ENCODE peak calls at places on chromosomes 11 and 22, in ten cellular contexts. One of them, this sample, is unnamed.
A peak's percentile ranks its signal among the peaks of the same experiment; 100 is the strongest.

GRCh38 chr11:35387341-35387982 is 31.9 kb downstream of the SLC1A2 start:
- DNase-seq in OCI-LY7: no peak
- DNase-seq in neural crest cell: no peak
- DNase-seq in LHCN-M2: peak; percentile 39
- DNase-seq in activated T-cell treated with anti-CD3 and anti-CD28 coated beads, Interleukin-2, amount 50 U/mL, for 4 hours: no peak
- DNase-seq in KBM-7: no peak
- DNase-seq in KG1: peak; percentile 12
- DNase-seq in NCI-H446 treated with DMSO at 0.1 percent for 48 hours: no peak
- DNase-seq in nephron progenitor cell: no peak
- DNase-seq in head of caudate nucleus: no peak
- DNase-seq in this sample: no peak

GRCh38 chr11:118930152-118930712 is 4.5 kb upstream of the BCL9L start:
- DNase-seq in OCI-LY7: peak; percentile 89
- DNase-seq in neural crest cell: peak; percentile 82
- DNase-seq in LHCN-M2: peak; percentile 62
- DNase-seq in activated T-cell treated with anti-CD3 and anti-CD28 coated beads, Interleukin-2, amount 50 U/mL, for 4 hours: peak; percentile 86
- DNase-seq in KBM-7: peak; percentile 92
- DNase-seq in KG1: peak; percentile 95
- DNase-seq in NCI-H446 treated with DMSO at 0.1 percent for 48 hours: peak; percentile 35
- DNase-seq in nephron progenitor cell: peak; percentile 89
- DNase-seq in head of caudate nucleus: peak; percentile 82
- DNase-seq in this sample: peak; percentile 97

GRCh38 chr22:23913306-23913660 is 19.1 kb downstream of the MIF start:
- DNase-seq in OCI-LY7: peak; percentile 80
- DNase-seq in neural crest cell: no peak
- DNase-seq in LHCN-M2: peak; percentile 48
- DNase-seq in activated T-cell treated with anti-CD3 and anti-CD28 coated beads, Interleukin-2, amount 50 U/mL, for 4 hours: no peak
- DNase-seq in KBM-7: no peak
- DNase-seq in KG1: no peak
- DNase-seq in NCI-H446 treated with DMSO at 0.1 percent for 48 hours: no peak
- DNase-seq in nephron progenitor cell: no peak
- DNase-seq in head of caudate nucleus: no peak
- DNase-seq in this sample: no peak

GRCh38 chr11:67289651-67290479 is 762 bp downstream of the ANKRD13D start:
- DNase-seq in OCI-LY7: no peak
- DNase-seq in neural crest cell: no peak
- DNase-seq in LHCN-M2: no peak
- DNase-seq in activated T-cell treated with anti-CD3 and anti-CD28 coated beads, Interleukin-2, amount 50 U/mL, for 4 hours: no peak
- DNase-seq in KBM-7: no peak
- DNase-seq in KG1: no peak
- DNase-seq in NCI-H446 treated with DMSO at 0.1 percent for 48 hours: no peak
- DNase-seq in nephron progenitor cell: no peak
- DNase-seq in head of caudate nucleus: no peak
- DNase-seq in this sample: no peak

GRCh38 chr22:41369089-41369745 is 12.5 kb upstream of the TEF start:
- DNase-seq in OCI-LY7: no peak
- DNase-seq in neural crest cell: no peak
- DNase-seq in LHCN-M2: no peak
- DNase-seq in activated T-cell treated with anti-CD3 and anti-CD28 coated beads, Interleukin-2, amount 50 U/mL, for 4 hours: no peak
- DNase-seq in KBM-7: no peak
- DNase-seq in KG1: no peak
- DNase-seq in NCI-H446 treated with DMSO at 0.1 percent for 48 hours: no peak
- DNase-seq in nephron progenitor cell: no peak
- DNase-seq in head of caudate nucleus: peak; percentile 58
- DNase-seq in this sample: peak; percentile 66

GRCh38 chr22:46862418-46863324 is 100.2 kb downstream of the TBC1D22A start:
- DNase-seq in OCI-LY7: no peak
- DNase-seq in neural crest cell: no peak
- DNase-seq in LHCN-M2: no peak
- DNase-seq in activated T-cell treated with anti-CD3 and anti-CD28 coated beads, Interleukin-2, amount 50 U/mL, for 4 hours: no peak
- DNase-seq in KBM-7: no peak
- DNase-seq in KG1: no peak
- DNase-seq in NCI-H446 treated with DMSO at 0.1 percent for 48 hours: no peak
- DNase-seq in nephron progenitor cell: no peak
- DNase-seq in head of caudate nucleus: no peak
- DNase-seq in this sample: no peak

GRCh38 chr11:69064394-69064957 is 15.7 kb downstream of the TPCN2 start:
- DNase-seq in OCI-LY7: no peak
- DNase-seq in neural crest cell: no peak
- DNase-seq in LHCN-M2: no peak
- DNase-seq in activated T-cell treated with anti-CD3 and anti-CD28 coated beads, Interleukin-2, amount 50 U/mL, for 4 hours: no peak
- DNase-seq in KBM-7: no peak
- DNase-seq in KG1: no peak
- DNase-seq in NCI-H446 treated with DMSO at 0.1 percent for 48 hours: no peak
- DNase-seq in nephron progenitor cell: no peak
- DNase-seq in head of caudate nucleus: no peak
- DNase-seq in this sample: no peak

GRCh38 chr11:92152245-92152644 is 72.4 kb upstream of the FAT3 start:
- DNase-seq in OCI-LY7: no peak
- DNase-seq in neural crest cell: no peak
- DNase-seq in LHCN-M2: no peak
- DNase-seq in activated T-cell treated with anti-CD3 and anti-CD28 coated beads, Interleukin-2, amount 50 U/mL, for 4 hours: no peak
- DNase-seq in KBM-7: no peak
- DNase-seq in KG1: no peak
- DNase-seq in NCI-H446 treated with DMSO at 0.1 percent for 48 hours: peak; percentile 43
- DNase-seq in nephron progenitor cell: no peak
- DNase-seq in head of caudate nucleus: no peak
- DNase-seq in this sample: no peak

GRCh38 chr22:35098921-35099320 is 33.0 kb downstream of the ISX start:
- DNase-seq in OCI-LY7: no peak
- DNase-seq in neural crest cell: no peak
- DNase-seq in LHCN-M2: no peak
- DNase-seq in activated T-cell treated with anti-CD3 and anti-CD28 coated beads, Interleukin-2, amount 50 U/mL, for 4 hours: no peak
- DNase-seq in KBM-7: no peak
- DNase-seq in KG1: no peak
- DNase-seq in NCI-H446 treated with DMSO at 0.1 percent for 48 hours: no peak
- DNase-seq in nephron progenitor cell: no peak
- DNase-seq in head of caudate nucleus: no peak
- DNase-seq in this sample: no peak

GRCh38 chr22:21707677-21708076 is 27.9 kb downstream of the YPEL1 start:
- DNase-seq in OCI-LY7: peak; percentile 74
- DNase-seq in neural crest cell: no peak
- DNase-seq in LHCN-M2: peak; percentile 67
- DNase-seq in activated T-cell treated with anti-CD3 and anti-CD28 coated beads, Interleukin-2, amount 50 U/mL, for 4 hours: no peak
- DNase-seq in KBM-7: no peak
- DNase-seq in KG1: no peak
- DNase-seq in NCI-H446 treated with DMSO at 0.1 percent for 48 hours: peak; percentile 72
- DNase-seq in nephron progenitor cell: no peak
- DNase-seq in head of caudate nucleus: no peak
- DNase-seq in this sample: no peak

GRCh38 chr22:50399751-50400331 is 56.7 kb downstream of the PPP6R2 start:
- DNase-seq in OCI-LY7: peak; percentile 44
- DNase-seq in neural crest cell: peak; percentile 33
- DNase-seq in LHCN-M2: peak; percentile 11
- DNase-seq in activated T-cell treated with anti-CD3 and anti-CD28 coated beads, Interleukin-2, amount 50 U/mL, for 4 hours: no peak
- DNase-seq in KBM-7: peak; percentile 49
- DNase-seq in KG1: no peak
- DNase-seq in NCI-H446 treated with DMSO at 0.1 percent for 48 hours: no peak
- DNase-seq in nephron progenitor cell: peak; percentile 53
- DNase-seq in head of caudate nucleus: peak; percentile 58
- DNase-seq in this sample: peak; percentile 69

GRCh38 chr11:19605500-19606371 is 106.9 kb upstream of the NAV2 start:
- DNase-seq in OCI-LY7: no peak
- DNase-seq in neural crest cell: no peak
- DNase-seq in LHCN-M2: peak; percentile 88
- DNase-seq in activated T-cell treated with anti-CD3 and anti-CD28 coated beads, Interleukin-2, amount 50 U/mL, for 4 hours: no peak
- DNase-seq in KBM-7: no peak
- DNase-seq in KG1: no peak
- DNase-seq in NCI-H446 treated with DMSO at 0.1 percent for 48 hours: peak; percentile 76
- DNase-seq in nephron progenitor cell: no peak
- DNase-seq in head of caudate nucleus: no peak
- DNase-seq in this sample: no peak